ENCODE peak calls at places on chromosomes 4 and X, in eight cellular contexts. I is right lobe of liver, U is mesenchymal stem cell, W is GM23248, E is RWPE2, O is H9, M is body of pancreas, X is SK-N-SH. F is an unnamed sample. For H3K4me1 and H3K9me3, the result is how much of the 10 kb centered on the place peaks cover.

GRCh38 chr4:26010266-26010665 is 96.2 kb downstream of the SMIM20 start:
- DNase-seq in E (no peak), W (peak), X (no peak), U (no peak), I (no peak), O (no peak), M (no peak), F (no peak)

GRCh38 chr4:92121099-92121498 is 182.7 kb upstream of the GRID2 start:
- DNase-seq in U (no peak), M (peak), I (no peak), E (no peak), O (no peak), W (no peak), X (no peak), F (no peak)

GRCh38 chr4:83369825-83370639 is 35.4 kb upstream of the HPSE start:
- DNase-seq in E (no peak), U (peak), X (no peak), M (no peak), I (no peak), W (no peak), O (no peak), F (no peak)

GRCh38 chr4:98929341-98930267 is 671 bp upstream of the EIF4E start:
- DNase-seq in E (peak), X (peak), M (peak), O (no peak), I (peak), U (peak), W (peak), F (peak)

GRCh38 chr4:56976283-56976877 is 1.0 kb downstream of the NOA1 start:
- DNase-seq in M (no peak), E (no peak), I (peak), W (peak), O (no peak), X (no peak), U (peak), F (no peak)

GRCh38 chr4:44279469-44279868 is 169.1 kb downstream of the KCTD8 start:
- DNase-seq in O (no peak), M (no peak), U (no peak), E (no peak), W (no peak), I (no peak), X (no peak), F (no peak)

GRCh38 chrX:108361316-108361715 is 76.9 kb downstream of the COL4A6 start:
- DNase-seq in O (no peak), W (no peak), I (no peak), M (no peak), E (no peak), X (no peak), U (peak), F (no peak)

GRCh38 chr4:140003851-140004579 is 150.0 kb downstream of the MAML3 start:
- DNase-seq in E (no peak), X (peak), U (no peak), I (no peak), O (no peak), M (no peak), W (no peak), F (no peak)

GRCh38 chrX:21438792-21439191 is 64.6 kb downstream of the CNKSR2 start:
- DNase-seq in M (no peak), U (no peak), O (no peak), I (no peak), E (no peak), W (no peak), X (no peak), F (no peak)

DNA sequence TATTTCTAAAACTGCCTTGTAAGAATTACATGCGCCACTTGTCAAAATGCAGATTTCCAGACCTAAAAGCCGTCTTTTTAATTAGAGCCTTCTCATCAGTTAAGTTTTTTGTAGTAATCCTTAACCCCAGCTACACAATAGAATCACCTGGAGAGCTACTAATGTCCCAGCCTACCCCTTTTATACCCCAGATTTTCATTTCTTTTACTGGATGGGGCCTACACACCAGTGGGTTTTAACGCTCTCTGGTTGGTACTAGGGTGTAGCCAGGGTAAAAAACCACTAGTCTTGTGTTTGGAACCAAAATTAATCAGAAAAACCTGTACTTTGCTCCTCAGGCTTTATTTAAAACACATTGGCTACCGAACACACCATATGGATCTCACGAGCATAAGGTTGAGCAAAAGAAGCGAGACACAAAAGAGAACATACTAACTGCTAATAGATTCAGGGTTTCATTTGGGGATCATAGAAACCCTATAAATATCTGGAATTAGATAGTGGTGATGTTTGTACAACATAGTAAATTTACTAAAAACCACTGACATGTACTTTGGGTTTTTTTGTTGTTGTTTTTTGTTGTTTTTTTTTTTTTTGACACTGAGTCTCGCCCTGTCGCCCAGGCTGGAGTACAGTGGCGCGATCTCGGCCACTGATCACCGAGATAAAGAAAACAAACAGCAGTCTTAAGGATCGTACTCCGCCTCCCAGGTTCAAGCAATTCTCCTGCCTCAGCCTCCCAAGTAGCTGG is 30.6 kb downstream of the BBS12 start:
- DNase-seq in M (no peak), X (no peak), W (no peak), U (no peak), E (no peak), O (no peak), I (no peak), F (no peak)
- H3K4me1 ChIP-seq in M (under half), X (under half), W (half or more), U (under half), E (under half), O (under half), I (under half), F (under half)

GRCh38 chrX:1222511-1223252 is 10.2 kb upstream of the CRLF2 start:
- DNase-seq in U (peak), M (no peak), E (peak), O (no peak), X (no peak), W (peak), I (no peak), F (no peak)
- H3K9me3 ChIP-seq in U (under half), M (under half), E (under half), O (under half), X (under half), W (under half), I (under half), F (under half)

DNA sequence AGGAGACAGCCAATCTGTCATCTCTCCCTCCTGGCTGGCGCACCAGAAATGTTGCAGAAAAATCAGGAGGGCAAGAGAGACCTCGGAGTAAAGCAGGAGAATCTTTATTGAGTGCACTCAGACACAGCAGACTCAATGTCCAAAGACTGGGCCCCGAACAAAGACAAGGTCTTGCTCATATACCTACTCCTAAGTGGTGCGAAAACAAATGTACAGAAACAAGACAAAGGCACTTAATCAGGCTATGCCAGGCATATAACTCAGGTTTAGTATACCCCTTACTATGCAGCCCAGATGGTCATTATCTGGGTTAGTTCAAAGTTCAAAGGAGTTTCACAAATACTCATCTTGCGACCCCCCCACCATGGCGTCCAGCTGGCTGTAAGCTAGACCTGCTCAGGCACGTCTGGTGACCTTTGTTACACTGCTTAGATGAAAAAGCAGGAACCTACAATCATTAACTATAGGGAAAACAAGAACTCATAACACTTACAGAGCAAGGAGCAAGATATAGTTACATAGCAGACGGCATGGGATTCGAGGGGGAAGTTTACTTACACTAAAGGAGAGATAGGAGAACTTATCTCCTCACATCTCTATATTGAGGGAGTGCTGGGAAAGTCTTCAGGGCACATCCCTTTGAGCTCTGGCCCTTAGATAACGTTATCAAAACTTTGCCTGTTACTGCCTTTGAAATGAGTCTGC is 27.5 kb downstream of the SULT1E1 start:
- DNase-seq in W (no peak), X (no peak), O (no peak), U (no peak), I (peak), E (no peak), M (no peak), F (no peak)
- H3K27ac ChIP-seq in W (no peak), X (no peak), O (no peak), U (peak), I (peak), E (no peak), M (no peak), F (peak)

GRCh38 chr4:89256203-89256800 is 51.3 kb downstream of the GPRIN3 start:
- DNase-seq in W (no peak), M (no peak), I (no peak), E (no peak), U (no peak), X (no peak), O (no peak), F (no peak)

GRCh38 chr4:89253306-89253705 is 54.3 kb downstream of the GPRIN3 start:
- DNase-seq in I (no peak), M (no peak), U (no peak), O (no peak), W (no peak), E (no peak), X (no peak), F (no peak)

GRCh38 chr4:89251396-89251795 is 56.2 kb downstream of the GPRIN3 start:
- DNase-seq in I (no peak), X (no peak), U (no peak), O (no peak), M (no peak), E (no peak), W (no peak), F (no peak)

GRCh38 chr4:89254847-89255246 is 52.8 kb downstream of the GPRIN3 start:
- DNase-seq in E (no peak), U (peak), M (peak), W (peak), O (peak), I (peak), X (peak), F (no peak)

GRCh38 chr4:89253935-89254334 is 53.7 kb downstream of the GPRIN3 start:
- DNase-seq in X (no peak), W (no peak), M (no peak), I (no peak), E (no peak), O (no peak), U (no peak), F (no peak)
- H3K4me1 ChIP-seq in X (under half), W (under half), M (under half), I (under half), E (under half), O (under half), U (under half), F (under half)

GRCh38 chr4:86652332-86652932 is 58.3 kb downstream of the PTPN13 start:
- DNase-seq in X (no peak), E (no peak), M (no peak), O (no peak), W (no peak), U (no peak), I (no peak), F (no peak)

GRCh38 chr4:86657910-86658309 is 63.8 kb downstream of the PTPN13 start:
- DNase-seq in E (no peak), O (no peak), M (no peak), I (no peak), U (no peak), X (no peak), W (no peak), F (no peak)

GRCh38 chr4:86657382-86657781 is 63.3 kb downstream of the PTPN13 start:
- DNase-seq in O (no peak), U (no peak), X (no peak), I (no peak), E (no peak), M (no peak), W (no peak), F (no peak)

GRCh38 chr4:86653237-86653865 is 59.2 kb downstream of the PTPN13 start:
- DNase-seq in X (peak), U (no peak), M (no peak), E (no peak), O (no peak), W (no peak), I (no peak), F (no peak)
- H3K9me3 ChIP-seq in X (under half), U (half or more), M (under half), E (under half), O (under half), W (under half), I (under half), F (under half)

GRCh38 chrX:43627669-43628068 is 28.4 kb upstream of the MAOA start:
- DNase-seq in M (no peak), X (no peak), O (no peak), W (no peak), E (no peak), I (no peak), U (no peak), F (no peak)

GRCh38 chrX:43631841-43632240 is 24.3 kb upstream of the MAOA start:
- DNase-seq in U (no peak), X (no peak), O (no peak), E (no peak), M (no peak), W (no peak), I (no peak), F (no peak)

GRCh38 chrX:43629229-43629628 is 26.9 kb upstream of the MAOA start:
- DNase-seq in W (no peak), O (no peak), U (no peak), X (no peak), E (no peak), M (no peak), I (no peak), F (no peak)

GRCh38 chrX:43633757-43634156 is 22.3 kb upstream of the MAOA start:
- DNase-seq in E (no peak), O (no peak), M (no peak), I (no peak), U (no peak), X (no peak), W (no peak), F (no peak)

GRCh38 chrX:43633081-43633480 is 23.0 kb upstream of the MAOA start:
- DNase-seq in O (no peak), X (peak), E (no peak), W (no peak), M (no peak), I (no peak), U (no peak), F (no peak)
- H3K27ac ChIP-seq in O (no peak), X (no peak), E (peak), W (no peak), M (no peak), I (no peak), U (no peak), F (no peak)

GRCh38 chrX:71105638-71106037 is 902 bp downstream of the CXorf65 start:
- DNase-seq in W (no peak), O (no peak), E (no peak), U (no peak), X (no peak), I (no peak), M (no peak), F (no peak)

GRCh38 chrX:71106427-71106826 is at the start of gene CXorf65:
- DNase-seq in I (no peak), W (no peak), E (no peak), U (no peak), M (no peak), O (no peak), X (no peak), F (no peak)

GRCh38 chrX:71107762-71108360 is 1.3 kb upstream of the CXorf65 start:
- DNase-seq in W (no peak), O (no peak), M (no peak), I (no peak), X (no peak), E (no peak), U (peak), F (no peak)

GRCh38 chrX:71103110-71103983 is 3.2 kb downstream of the CXorf65 start:
- DNase-seq in U (no peak), M (no peak), W (peak), I (no peak), X (peak), E (no peak), O (peak), F (peak)

DNA sequence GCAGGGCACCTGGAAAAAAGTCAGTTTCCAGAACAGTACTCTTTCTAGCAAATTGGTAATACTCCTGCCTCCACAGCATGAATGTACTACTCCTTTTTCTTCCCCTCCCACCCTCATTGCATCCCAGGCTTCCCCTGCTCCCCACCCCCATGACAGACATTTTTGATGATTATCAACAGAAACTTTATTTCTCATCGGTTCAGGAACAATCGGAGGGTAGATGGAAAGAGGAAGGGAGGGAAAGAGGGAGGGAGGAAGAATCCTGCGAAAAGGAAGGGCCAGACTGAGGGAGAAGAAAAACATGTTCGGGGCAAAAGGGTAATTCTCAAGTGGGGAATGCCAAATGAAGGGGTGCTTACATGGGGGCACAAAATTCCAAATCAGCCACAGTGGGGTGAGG is 705 bp upstream of the CXorf65 start:
- DNase-seq in I (no peak), M (no peak), O (no peak), E (no peak), W (no peak), X (no peak), U (no peak), F (no peak)
- H3K4me1 ChIP-seq in I (under half), M (under half), O (under half), E (under half), W (under half), X (under half), U (under half), F (under half)

DNA sequence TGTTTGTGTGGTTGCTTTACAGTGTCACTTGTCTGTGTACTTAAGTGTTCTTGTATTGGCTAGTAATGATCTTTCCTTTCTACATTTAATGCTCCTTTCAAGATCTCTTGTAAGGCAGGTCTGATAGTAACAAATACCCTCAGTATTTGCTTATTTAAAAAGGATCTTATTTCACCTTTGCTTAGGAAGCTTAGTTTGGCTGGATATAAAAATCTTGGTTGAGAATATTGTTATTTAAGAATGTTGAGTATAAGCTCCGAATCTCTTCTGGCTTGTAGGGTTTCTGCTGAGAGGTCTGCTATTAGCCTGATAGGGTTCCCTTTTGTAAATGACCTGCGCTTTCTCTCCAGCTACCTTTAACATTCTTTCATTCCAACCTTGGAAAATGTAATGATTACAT is 35.7 kb downstream of the LCORL start:
- DNase-seq in U (no peak), E (no peak), W (no peak), I (no peak), M (no peak), O (no peak), X (no peak), F (no peak)
- H3K9me3 ChIP-seq in U (under half), E (under half), W (under half), I (under half), M (under half), O (under half), X (under half), F (under half)

DNA sequence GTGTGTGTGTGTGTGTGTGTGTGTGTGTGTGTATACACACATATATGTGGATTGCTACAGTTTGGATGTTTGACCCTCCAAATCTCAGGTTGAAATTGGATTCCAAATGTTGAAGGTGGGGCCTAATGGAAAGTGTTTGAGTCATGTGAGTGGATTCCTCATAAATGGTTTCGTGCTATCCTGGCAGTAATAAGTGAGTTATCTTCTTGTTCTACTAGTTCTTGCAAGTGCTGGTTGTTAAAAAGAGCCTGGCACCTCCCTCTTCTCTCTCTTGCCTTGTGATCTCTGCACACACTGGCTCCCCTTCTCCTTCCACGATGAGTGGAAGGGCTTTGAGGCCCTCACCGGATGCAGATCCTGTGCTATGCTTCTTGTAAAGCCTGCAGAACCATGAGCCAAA is 344.1 kb downstream of the SH2D1A start:
- DNase-seq in M (no peak), X (no peak), W (no peak), U (no peak), I (no peak), E (no peak), O (no peak), F (no peak)
- H3K27ac ChIP-seq in M (no peak), X (no peak), W (no peak), U (no peak), I (no peak), E (no peak), O (no peak), F (no peak)